ENCODE peak calls at places on chromosomes 5 and 9, in eight cellular contexts. V, O, R, D, C, M, K and G are unnamed samples.

GRCh38 chr5:107253246-107253645 is 417.5 kb downstream of the EFNA5 start:
- DNase-seq in V (no peak), O (no peak), R (no peak), D (no peak), C (no peak), M (no peak), K (no peak), G (no peak)

GRCh38 chr5:157471709-157472108 is 11.7 kb downstream of the NIPAL4 start:
- DNase-seq in V (no peak), O (no peak), R (peak), D (no peak), C (no peak), M (peak), K (no peak), G (no peak)

GRCh38 chr5:143008809-143009521 is 238.8 kb downstream of the ARHGAP26 start:
- DNase-seq in V (no peak), O (no peak), R (no peak), D (peak), C (no peak), M (no peak), K (peak), G (peak)

GRCh38 chr5:150601774-150602345 is 38.6 kb upstream of the SYNPO start:
- DNase-seq in V (no peak), O (peak), R (no peak), D (no peak), C (no peak), M (no peak), K (no peak), G (peak)

GRCh38 chr5:149063017-149063687 is at the start of gene SH3TC2:
- DNase-seq in V (no peak), O (peak), R (peak), D (no peak), C (peak), M (peak), K (no peak), G (no peak)

GRCh38 chr5:172766287-172767104 is 4.5 kb downstream of the DUSP1 start:
- DNase-seq in V (no peak), O (peak), R (no peak), D (no peak), C (peak), M (peak), K (peak), G (peak)

GRCh38 chr5:43275391-43275790 is 37.8 kb downstream of the HMGCS1 start:
- DNase-seq in V (no peak), O (peak), R (no peak), D (no peak), C (no peak), M (no peak), K (no peak), G (no peak)

GRCh38 chr5:36667826-36668225 is 61.4 kb downstream of the SLC1A3 start:
- DNase-seq in V (no peak), O (no peak), R (no peak), D (no peak), C (no peak), M (no peak), K (no peak), G (no peak)

GRCh38 chr5:5605170-5605764 is 182.8 kb downstream of the ICE1 start:
- DNase-seq in V (no peak), O (no peak), R (no peak), D (no peak), C (no peak), M (no peak), K (no peak), G (no peak)

GRCh38 chr5:22541037-22541436 is 312.1 kb downstream of the CDH12 start:
- DNase-seq in V (no peak), O (no peak), R (peak), D (no peak), C (no peak), M (no peak), K (no peak), G (no peak)

GRCh38 chr5:15388856-15389255 is 111.1 kb upstream of the FBXL7 start:
- DNase-seq in V (no peak), O (peak), R (no peak), D (no peak), C (no peak), M (no peak), K (no peak), G (no peak)

GRCh38 chr5:15393146-15393545 is 106.8 kb upstream of the FBXL7 start:
- DNase-seq in V (no peak), O (no peak), R (no peak), D (no peak), C (no peak), M (no peak), K (no peak), G (no peak)

GRCh38 chr5:15387931-15388330 is 112.0 kb upstream of the FBXL7 start:
- DNase-seq in V (no peak), O (no peak), R (no peak), D (no peak), C (no peak), M (no peak), K (no peak), G (no peak)

GRCh38 chr5:15386122-15386521 is 113.9 kb upstream of the FBXL7 start:
- DNase-seq in V (no peak), O (no peak), R (no peak), D (no peak), C (no peak), M (no peak), K (no peak), G (no peak)

GRCh38 chr5:15391648-15392392 is 108.2 kb upstream of the FBXL7 start:
- DNase-seq in V (no peak), O (no peak), R (peak), D (no peak), C (no peak), M (no peak), K (no peak), G (no peak)
- H3K4me3 ChIP-seq in V (no peak), O (peak), R (no peak), D (no peak), C (no peak), M (no peak), K (no peak), G (no peak)

DNA sequence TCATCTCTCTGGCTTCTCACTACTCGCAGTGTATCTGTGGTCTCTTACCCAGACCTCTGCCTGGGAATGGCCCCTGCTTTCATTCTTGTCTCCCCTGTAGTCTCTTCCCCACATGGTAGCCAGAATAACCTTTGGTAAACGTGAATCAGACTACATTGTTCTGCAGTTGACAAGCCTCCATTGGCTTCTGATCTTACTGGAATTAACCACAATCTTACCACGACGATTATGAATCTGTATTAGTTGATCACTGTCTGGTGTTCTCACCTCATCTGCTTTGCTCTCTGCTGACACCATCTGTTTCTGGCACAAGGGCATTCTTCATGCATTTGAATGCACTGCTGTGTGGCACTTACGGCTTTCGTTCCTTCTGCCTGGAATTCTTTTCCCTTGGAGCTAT is 781.2 kb downstream of the MTRR start:
- DNase-seq in V (no peak), O (no peak), R (no peak), D (no peak), C (no peak), M (no peak), K (no peak), G (no peak)
- TF ChIP-seq CTCF in V (no peak), O (no peak), R (no peak), D (no peak), C (no peak), M (no peak), K (no peak), G (no peak)

DNA sequence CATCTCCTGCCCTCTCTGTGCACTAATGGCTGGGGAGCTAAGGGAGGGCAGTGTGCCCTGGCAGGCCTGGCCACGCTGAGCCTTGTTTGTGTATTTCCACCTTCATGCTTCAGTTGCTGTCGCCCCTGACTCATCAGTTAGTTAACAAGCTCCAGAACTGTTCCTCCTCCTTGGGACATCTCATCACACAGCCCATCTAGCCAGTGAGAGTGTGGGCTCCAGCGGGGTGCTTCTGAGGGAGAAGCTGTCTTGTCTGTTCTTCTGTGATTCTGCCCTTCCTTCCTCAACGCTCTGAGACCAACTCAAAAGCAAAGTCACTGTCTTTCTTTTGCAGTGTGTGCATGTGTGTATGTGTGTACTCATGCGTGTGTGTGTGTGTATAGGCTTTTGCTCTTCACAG is 58.3 kb upstream of the CPEB4 start:
- DNase-seq in V (no peak), O (no peak), R (no peak), D (peak), C (no peak), M (no peak), K (no peak), G (no peak)
- H3K4me3 ChIP-seq in V (no peak), O (no peak), R (no peak), D (no peak), C (no peak), M (no peak), K (no peak), G (no peak)

GRCh38 chr5:2985718-2986117 is 234.2 kb upstream of the IRX2 start:
- DNase-seq in V (no peak), O (no peak), R (no peak), D (no peak), C (no peak), M (no peak), K (no peak), G (no peak)
- TF ChIP-seq CTCF in V (no peak), O (no peak), R (no peak), D (no peak), C (no peak), M (no peak), K (no peak), G (no peak)

DNA sequence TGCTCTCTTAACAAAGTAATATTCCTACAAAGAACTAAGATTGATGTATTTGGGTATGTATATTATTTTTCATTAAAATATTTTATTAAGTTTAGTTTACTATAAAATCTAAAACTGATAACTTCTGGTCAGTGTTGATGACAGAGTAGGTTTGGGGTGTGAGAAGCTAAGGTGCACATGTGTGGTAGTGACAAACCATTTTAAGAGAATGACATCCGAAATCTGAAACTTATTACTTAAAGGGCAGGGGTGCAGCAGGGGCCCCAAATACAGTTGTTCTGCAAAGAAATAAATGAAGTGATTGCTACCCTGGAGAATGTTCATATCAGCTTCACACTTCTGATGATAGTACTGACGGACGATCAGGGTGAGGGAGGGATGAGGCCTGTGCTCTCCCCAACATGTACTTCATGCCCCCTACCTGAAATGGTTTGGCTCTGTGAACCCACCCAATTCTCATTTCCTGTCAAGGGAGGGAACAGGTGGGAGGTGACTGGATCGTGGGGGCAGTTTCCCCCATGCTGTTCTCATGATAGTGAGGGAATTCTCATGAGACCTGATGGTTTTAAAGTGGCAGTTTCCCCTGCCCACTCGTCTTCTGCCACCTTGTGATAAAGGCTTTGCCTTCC is 125.3 kb upstream of the RFX3 start:
- DNase-seq in V (no peak), O (no peak), R (no peak), D (peak), C (no peak), M (no peak), K (no peak), G (no peak)
- H3K4me3 ChIP-seq in V (no peak), O (no peak), R (no peak), D (no peak), C (no peak), M (no peak), K (no peak), G (no peak)

GRCh38 chr5:103943243-103943642 is 380.7 kb upstream of the NUDT12 start:
- DNase-seq in V (no peak), O (no peak), R (no peak), D (no peak), C (no peak), M (no peak), K (no peak), G (no peak)
- TF ChIP-seq CTCF in V (no peak), O (no peak), R (no peak), D (no peak), C (no peak), M (no peak), K (no peak), G (no peak)

GRCh38 chr9:72030762-72031161 is 29.7 kb downstream of the C9orf57 start:
- DNase-seq in V (no peak), O (no peak), R (no peak), D (no peak), C (no peak), M (no peak), K (no peak), G (no peak)

GRCh38 chr9:72025956-72026355 is 34.5 kb downstream of the C9orf57 start:
- DNase-seq in V (no peak), O (no peak), R (no peak), D (no peak), C (no peak), M (no peak), K (no peak), G (no peak)

DNA sequence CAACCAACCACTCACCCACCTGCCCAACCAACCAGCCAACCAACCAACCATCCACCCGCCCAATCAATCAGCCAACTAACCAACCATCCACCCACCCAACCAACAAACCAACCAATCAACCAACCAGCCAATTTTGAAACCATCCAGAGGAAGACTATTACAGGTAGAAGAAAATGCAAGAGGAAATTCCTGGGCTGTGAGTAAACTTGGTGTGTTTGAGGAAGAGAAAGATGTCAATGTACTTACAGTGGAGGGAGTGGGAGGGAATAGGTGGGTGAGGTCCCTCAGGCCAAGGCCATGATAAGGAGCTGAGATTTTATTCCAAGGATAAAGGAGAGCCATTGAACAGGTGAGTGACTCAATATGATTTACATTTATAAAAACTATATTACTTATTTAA is 30.4 kb downstream of the C9orf57 start:
- DNase-seq in V (no peak), O (no peak), R (no peak), D (no peak), C (no peak), M (no peak), K (no peak), G (no peak)
- H3K4me3 ChIP-seq in V (no peak), O (no peak), R (no peak), D (no peak), C (no peak), M (no peak), K (no peak), G (no peak)

GRCh38 chr5:175800656-175801081 is 70.7 kb upstream of the CPLX2 start:
- DNase-seq in V (no peak), O (no peak), R (no peak), D (no peak), C (no peak), M (no peak), K (no peak), G (no peak)
- TF ChIP-seq CTCF in V (no peak), O (no peak), R (no peak), D (no peak), C (no peak), M (no peak), K (no peak), G (no peak)

DNA sequence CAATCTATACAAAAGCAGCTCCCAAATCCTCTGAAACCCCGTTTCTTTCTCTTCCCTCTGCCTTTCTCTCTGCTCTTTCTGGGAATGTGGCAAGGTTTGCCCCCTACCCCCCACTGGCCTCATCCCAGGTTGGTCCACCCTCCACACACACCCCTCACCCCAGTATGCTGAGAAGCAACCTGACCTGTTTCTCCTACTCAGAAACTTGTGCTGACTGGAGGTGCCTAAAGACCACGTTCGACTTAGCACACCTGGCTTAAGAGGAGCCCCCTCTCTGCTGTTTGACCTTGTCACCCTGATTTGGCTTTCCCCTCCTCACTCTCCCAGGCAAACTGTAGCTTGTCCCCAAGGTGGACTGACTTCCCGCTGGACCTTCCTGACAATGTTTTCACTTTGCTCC is 1.1 kb upstream of the SEPTIN8 start:
- DNase-seq in V (no peak), O (no peak), R (no peak), D (no peak), C (no peak), M (no peak), K (no peak), G (no peak)
- H3K4me3 ChIP-seq in V (peak), O (peak), R (peak), D (no peak), C (peak), M (no peak), K (peak), G (peak)

DNA sequence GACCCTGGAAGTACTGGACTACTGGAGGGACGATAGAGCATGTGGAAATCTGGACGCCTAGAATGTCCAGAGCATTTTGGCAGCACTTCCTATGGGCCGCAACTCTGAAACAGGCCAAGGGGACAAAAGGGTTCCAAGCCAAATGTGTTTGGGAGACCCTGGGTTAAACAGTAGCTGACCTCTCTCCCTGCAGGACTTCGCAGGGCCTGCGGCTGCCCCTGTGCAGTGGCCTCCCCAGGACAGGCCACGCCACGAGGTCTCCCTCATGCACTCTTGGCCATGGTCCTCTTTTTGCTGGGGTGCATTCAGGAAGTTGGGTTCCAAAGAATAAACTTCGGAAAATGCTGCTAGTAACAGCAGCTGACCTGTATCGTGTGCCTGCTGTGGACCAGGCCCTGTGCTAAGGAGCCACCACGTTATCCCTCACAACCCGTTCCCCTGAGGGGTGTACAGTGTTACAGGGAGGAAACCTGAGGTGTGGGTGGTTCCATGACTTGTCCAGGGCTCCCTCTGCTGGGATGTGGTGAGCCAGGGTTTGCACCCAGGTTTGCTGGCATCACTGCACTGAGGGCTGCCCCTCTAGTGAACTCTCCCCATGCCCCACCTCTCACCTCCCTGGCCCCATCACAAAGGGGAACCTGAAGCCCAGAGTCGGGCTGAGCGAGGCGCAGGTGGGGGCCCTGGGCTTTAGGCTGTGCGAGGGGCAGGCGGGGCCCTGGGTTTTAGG is 79.4 kb downstream of the AMBP start:
- DNase-seq in V (no peak), O (no peak), R (peak), D (no peak), C (no peak), M (peak), K (peak), G (peak)
- TF ChIP-seq CTCF in V (no peak), O (peak), R (peak), D (no peak), C (no peak), M (peak), K (no peak), G (no peak)